ENCODE peak calls at places on chromosome 18, in ten cellular contexts. U is activated naive CD8-positive, alpha-beta T cell treated with anti-CD3 and anti-CD28 coated beads, Interleukin-2, amount 50 U/mL, for 24 hours; F is omental fat pad; Y is natural killer cell; Q is activated T-cell treated with anti-CD3 and anti-CD28 coated beads, Interleukin-2, amount 50 U/mL, for 72 hours; B is stimulated activated effector memory CD8-positive, alpha-beta T cell treated with anti-CD3 and anti-CD28 coated beads, Interleukin-12 subunit alpha, Interleukin-12 subunit beta, amount 100 ng/mL, for 72 hours; R is heart left ventricle; I is gastroesophageal sphincter; H is upper lobe of left lung; O is foreskin keratinocyte. T is an unnamed sample.

GRCh38 chr18:26746284-26747130 is 119.0 kb downstream of the AQP4 start:
- ATAC-seq in U (no peak), F (no peak), Y (no peak), Q (no peak), B (no peak), R (no peak), I (no peak), H (peak), O (peak), T (no peak)

GRCh38 chr18:2883137-2883671 is 36.4 kb downstream of the EMILIN2 start:
- ATAC-seq in U (peak), F (no peak), Y (peak), Q (peak), B (peak), R (no peak), I (no peak), H (no peak), O (no peak), T (peak)

GRCh38 chr18:47911877-47912276 is 18.6 kb downstream of the SMAD2 start:
- ATAC-seq in U (no peak), F (no peak), Y (peak), Q (no peak), B (no peak), R (peak), I (no peak), H (no peak), O (no peak), T (peak)

GRCh38 chr18:9824862-9825479 is 60.8 kb upstream of the TXNDC2 start:
- ATAC-seq in U (no peak), F (no peak), Y (no peak), Q (no peak), B (no peak), R (peak), I (peak), H (no peak), O (no peak), T (no peak)

GRCh38 chr18:75125359-75126331 is 83.3 kb downstream of the PTGR3 start:
- ATAC-seq in U (no peak), F (peak), Y (peak), Q (no peak), B (peak), R (no peak), I (no peak), H (peak), O (peak), T (no peak)

GRCh38 chr18:69469444-69469919 is 68.8 kb downstream of the DOK6 start:
- ATAC-seq in U (peak), F (no peak), Y (peak), Q (peak), B (peak), R (no peak), I (no peak), H (no peak), O (no peak), T (peak)

GRCh38 chr18:22223263-22223960 is 54.0 kb downstream of the GATA6 start:
- ATAC-seq in U (peak), F (peak), Y (peak), Q (peak), B (peak), R (peak), I (peak), H (peak), O (peak), T (no peak)

GRCh38 chr18:62612721-62613120 is 89.9 kb downstream of the ZCCHC2 start:
- ATAC-seq in U (no peak), F (no peak), Y (no peak), Q (no peak), B (no peak), R (no peak), I (no peak), H (no peak), O (no peak), T (no peak)

GRCh38 chr18:39611381-39612090 is 2045.9 kb upstream of the CELF4 start:
- ATAC-seq in U (no peak), F (no peak), Y (no peak), Q (no peak), B (no peak), R (no peak), I (no peak), H (no peak), O (no peak), T (no peak)

GRCh38 chr18:10291568-10291981 is 162.9 kb upstream of the APCDD1 start:
- ATAC-seq in U (no peak), F (peak), Y (no peak), Q (no peak), B (no peak), R (no peak), I (peak), H (no peak), O (no peak), T (no peak)

GRCh38 chr18:53755914-53756606 is 468.4 kb downstream of the MBD2 start:
- ATAC-seq in U (no peak), F (no peak), Y (no peak), Q (no peak), B (no peak), R (no peak), I (no peak), H (peak), O (no peak), T (no peak)

GRCh38 chr18:32893915-32894314 is 121.1 kb upstream of the KLHL14 start:
- ATAC-seq in U (no peak), F (no peak), Y (no peak), Q (no peak), B (no peak), R (no peak), I (no peak), H (no peak), O (no peak), T (no peak)

GRCh38 chr18:58755304-58756010 is 84.2 kb downstream of the MALT1 start:
- ATAC-seq in U (peak), F (no peak), Y (no peak), Q (no peak), B (peak), R (peak), I (no peak), H (no peak), O (peak), T (peak)

GRCh38 chr18:49645836-49646235 is 84.0 kb downstream of the LIPG start:
- ATAC-seq in U (no peak), F (peak), Y (no peak), Q (no peak), B (no peak), R (peak), I (peak), H (peak), O (no peak), T (no peak)

GRCh38 chr18:58338961-58339722 is 289.7 kb downstream of the ALPK2 start:
- ATAC-seq in U (no peak), F (no peak), Y (no peak), Q (no peak), B (no peak), R (no peak), I (peak), H (peak), O (peak), T (no peak)

GRCh38 chr18:1222880-1223279 is 318.2 kb downstream of the ADCYAP1 start:
- ATAC-seq in U (no peak), F (no peak), Y (no peak), Q (no peak), B (no peak), R (no peak), I (no peak), H (no peak), O (no peak), T (no peak)

GRCh38 chr18:10705786-10706185 is 180.0 kb downstream of the NAPG start:
- ATAC-seq in U (no peak), F (no peak), Y (no peak), Q (no peak), B (no peak), R (no peak), I (no peak), H (no peak), O (no peak), T (no peak)

GRCh38 chr18:21669736-21670135 is 34.8 kb downstream of the ABHD3 start:
- ATAC-seq in U (no peak), F (no peak), Y (no peak), Q (no peak), B (no peak), R (no peak), I (no peak), H (no peak), O (peak), T (no peak)

GRCh38 chr18:35417223-35417622 is 40.1 kb upstream of the ZNF396 start:
- ATAC-seq in U (no peak), F (no peak), Y (no peak), Q (no peak), B (no peak), R (no peak), I (no peak), H (no peak), O (no peak), T (no peak)

GRCh38 chr18:57789105-57789504 is 14.0 kb downstream of the ATP8B1 start:
- ATAC-seq in U (no peak), F (peak), Y (no peak), Q (no peak), B (no peak), R (no peak), I (peak), H (peak), O (no peak), T (no peak)

GRCh38 chr18:80233899-80234298 is 13.4 kb downstream of the PARD6G start:
- ATAC-seq in U (no peak), F (no peak), Y (no peak), Q (no peak), B (no peak), R (no peak), I (no peak), H (no peak), O (peak), T (no peak)

GRCh38 chr18:11146238-11146946 is 3.0 kb downstream of the PIEZO2 start:
- ATAC-seq in U (no peak), F (no peak), Y (no peak), Q (no peak), B (peak), R (peak), I (no peak), H (no peak), O (no peak), T (no peak)

GRCh38 chr18:59907172-59907571 is 7.4 kb downstream of the PMAIP1 start:
- ATAC-seq in U (peak), F (no peak), Y (no peak), Q (no peak), B (no peak), R (no peak), I (no peak), H (no peak), O (no peak), T (peak)

GRCh38 chr18:478679-479078 is 21.8 kb downstream of the COLEC12 start:
- ATAC-seq in U (no peak), F (no peak), Y (no peak), Q (no peak), B (no peak), R (peak), I (no peak), H (peak), O (no peak), T (no peak)

GRCh38 chr18:49371786-49372185 is 88.7 kb downstream of the DYM start:
- ATAC-seq in U (no peak), F (no peak), Y (no peak), Q (no peak), B (no peak), R (no peak), I (no peak), H (no peak), O (no peak), T (no peak)

GRCh38 chr18:6759579-6759978 is 30.1 kb downstream of the ARHGAP28 start:
- ATAC-seq in U (no peak), F (no peak), Y (no peak), Q (no peak), B (no peak), R (no peak), I (no peak), H (no peak), O (no peak), T (no peak)